ENCODE peak calls at places on chromosomes 16 and 17, in seven cellular contexts. F, Q, O, Z, L, T and P are unnamed samples. For H3K4me1, the result is how much of the 10 kb centered on the place peaks cover.

GRCh38 chr17:29292992-29293889 is 707 bp downstream of the NUFIP2 start:
- DNase-seq in L (peak), T (peak), Z (peak), F (peak), Q (peak), O (peak), P (peak)

GRCh38 chr16:12390644-12391043 is 413.0 kb downstream of the CPPED1 start:
- DNase-seq in Z (no peak), O (no peak), L (no peak), T (peak), Q (no peak), F (no peak), P (no peak)

GRCh38 chr17:44792276-44792675 is 33.5 kb downstream of the ADAM11 start:
- DNase-seq in Q (no peak), F (no peak), O (no peak), T (peak), L (no peak), Z (no peak), P (no peak)

GRCh38 chr17:32007463-32008298 is 498 bp downstream of the LRRC37B start:
- DNase-seq in Z (peak), L (no peak), F (peak), O (peak), T (peak), Q (peak), P (peak)

GRCh38 chr16:89574681-89575246 is 794 bp upstream of the CPNE7 start:
- DNase-seq in L (peak), F (no peak), Q (no peak), O (peak), Z (peak), T (peak), P (no peak)

GRCh38 chr17:5513610-5514009 is 27.2 kb downstream of the MIS12 start:
- DNase-seq in Z (peak), T (no peak), L (no peak), Q (no peak), O (peak), F (no peak), P (peak)

GRCh38 chr16:4115209-4115940 is 867 bp downstream of the ADCY9 start:
- DNase-seq in L (peak), T (peak), F (peak), Q (peak), O (peak), Z (peak), P (no peak)

GRCh38 chr17:49076575-49077384 is 55.8 kb upstream of the B4GALNT2 start:
- DNase-seq in F (no peak), T (peak), O (no peak), L (no peak), Q (no peak), Z (no peak), P (no peak)

GRCh38 chr17:78925234-78925633 is at the start of gene TIMP2:
- DNase-seq in F (peak), T (peak), Z (peak), O (peak), L (peak), Q (peak), P (peak)

GRCh38 chr17:65629234-65629690 is 67.8 kb upstream of the AXIN2 start:
- DNase-seq in Z (no peak), Q (no peak), F (no peak), T (peak), L (no peak), O (no peak), P (no peak)

GRCh38 chr17:6070895-6071511 is 824 bp downstream of the WSCD1 start:
- DNase-seq in Z (peak), T (no peak), L (no peak), O (no peak), Q (no peak), F (peak), P (no peak)

GRCh38 chr17:29576214-29577008 is 7.9 kb downstream of the TP53I13 start:
- DNase-seq in T (no peak), L (no peak), Q (no peak), Z (no peak), O (no peak), F (no peak), P (no peak)

GRCh38 chr17:71845354-71845753 is 275.5 kb upstream of the SOX9 start:
- DNase-seq in L (no peak), Q (no peak), F (no peak), Z (no peak), O (no peak), T (no peak), P (no peak)

GRCh38 chr17:57902800-57903759 is 52.1 kb downstream of the CUEDC1 start:
- DNase-seq in O (no peak), Z (no peak), L (peak), Q (peak), F (peak), T (peak), P (no peak)

GRCh38 chr16:51201604-51202003 is 50.5 kb upstream of the SALL1 start:
- DNase-seq in Q (no peak), F (no peak), Z (peak), O (no peak), T (no peak), L (no peak), P (no peak)

GRCh38 chr17:80187493-80187892 is 17.7 kb downstream of the CARD14 start:
- DNase-seq in Q (no peak), T (no peak), L (peak), Z (no peak), F (no peak), O (no peak), P (no peak)

GRCh38 chr16:87086575-87086974 is 230.6 kb downstream of the C16orf95 start:
- DNase-seq in O (no peak), L (no peak), Q (no peak), T (peak), Z (no peak), F (no peak), P (no peak)

GRCh38 chr17:71110326-71110725 is 941.0 kb downstream of the KCNJ2 start:
- DNase-seq in L (no peak), Z (no peak), Q (no peak), O (no peak), F (no peak), T (no peak), P (no peak)

GRCh38 chr17:64461788-64462187 is 12.9 kb downstream of the MILR1 start:
- DNase-seq in O (no peak), Z (no peak), F (no peak), L (no peak), Q (no peak), T (no peak), P (no peak)

GRCh38 chr16:65910291-65910690 is 456.2 kb upstream of the CDH5 start:
- DNase-seq in Q (no peak), T (no peak), Z (no peak), F (no peak), O (no peak), L (no peak), P (no peak)

GRCh38 chr16:2899564-2900072 is 12.1 kb upstream of the FLYWCH1 start:
- DNase-seq in O (no peak), Q (no peak), L (no peak), T (no peak), F (no peak), Z (no peak), P (no peak)

DNA sequence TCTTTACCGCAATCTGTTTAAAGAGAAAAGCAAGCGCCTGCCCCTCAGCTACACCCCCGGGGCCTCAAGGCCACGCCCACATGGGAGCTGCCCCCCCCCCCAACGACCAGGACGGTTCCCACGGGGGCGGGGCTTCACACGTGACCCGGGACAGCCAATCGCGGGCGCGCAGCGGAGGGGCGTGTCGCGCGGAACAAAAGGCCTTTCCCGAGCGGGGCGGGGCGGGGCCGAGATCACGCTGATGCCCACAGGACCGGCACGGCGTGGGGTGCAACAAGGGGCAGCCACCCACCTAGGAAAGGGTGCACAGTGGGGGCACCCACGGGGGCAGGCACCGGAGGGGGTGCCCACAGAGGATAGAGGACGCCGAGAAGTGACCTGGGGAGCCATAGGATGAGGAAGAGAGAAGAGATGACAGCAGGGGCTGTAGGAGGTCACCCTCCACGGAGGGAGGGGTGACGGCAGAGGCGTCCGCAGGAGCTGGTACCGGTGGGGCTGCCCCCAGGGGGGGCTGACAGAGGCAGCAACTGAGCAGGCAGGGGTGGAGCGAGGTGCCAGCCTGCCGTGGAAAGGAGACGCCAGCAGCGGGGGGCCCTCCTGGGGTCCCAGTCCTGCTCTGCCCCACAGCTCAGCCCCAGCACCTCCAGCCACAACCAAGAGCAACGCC is 6.2 kb downstream of the UNKL start:
- DNase-seq in Q (peak), Z (peak), T (peak), F (peak), L (peak), O (peak), P (peak)
- H3K27ac ChIP-seq in Q (peak), Z (no peak), T (peak), F (no peak), L (no peak), O (peak), P (peak)

DNA sequence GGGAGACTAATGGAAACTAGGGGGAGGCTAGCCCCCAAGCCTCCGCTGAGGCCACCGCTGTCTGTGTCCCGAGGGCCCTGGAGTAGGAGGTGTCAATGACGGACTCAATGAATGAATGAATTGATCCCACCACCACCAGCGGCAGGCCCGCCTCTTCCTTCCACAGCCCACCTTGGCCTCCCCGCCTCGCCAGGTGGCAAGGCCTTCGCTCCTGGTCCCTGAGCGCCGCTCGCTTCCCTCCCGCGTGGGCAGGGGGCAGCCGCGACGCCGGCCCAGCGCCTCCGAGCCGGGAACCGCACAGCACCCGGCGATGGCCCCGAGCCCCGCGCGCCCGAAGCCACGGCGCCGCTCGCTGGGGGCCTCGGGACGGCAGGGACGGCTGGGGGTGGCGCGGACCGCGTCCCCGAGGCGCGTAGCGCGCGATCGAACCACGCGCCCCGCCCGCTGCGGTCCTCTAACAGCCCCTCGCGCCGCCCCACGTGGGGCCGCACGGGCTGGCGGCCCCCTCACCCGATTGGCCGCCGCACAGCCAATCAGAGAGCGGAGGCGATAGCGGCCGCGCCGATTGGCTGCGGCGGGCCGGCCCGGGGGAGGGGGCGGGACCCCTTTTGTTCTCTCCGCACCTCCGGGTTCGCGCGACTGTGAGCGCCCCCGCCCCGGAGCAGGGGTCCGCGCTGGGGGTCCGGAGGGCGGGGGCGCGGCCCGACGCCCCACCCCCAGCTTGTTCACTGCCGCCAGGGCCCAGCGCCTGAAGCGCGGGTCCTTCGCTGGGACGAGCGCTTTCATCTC is 31.4 kb downstream of the ACTG1 start:
- DNase-seq in Q (peak), F (peak), O (peak), T (peak), Z (peak), L (peak), P (peak)
- H3K4me1 ChIP-seq in Q (under half), F (under half), O (under half), T (under half), Z (under half), L (under half), P (half or more)

GRCh38 chr16:84595052-84595481 is 22.8 kb downstream of the COTL1 start:
- DNase-seq in L (no peak), T (no peak), Z (no peak), Q (no peak), F (no peak), O (no peak), P (no peak)
- H3K27ac ChIP-seq in L (no peak), T (no peak), Z (peak), Q (no peak), F (no peak), O (peak), P (no peak)

GRCh38 chr17:60173304-60173807 is 23.6 kb downstream of the CA4 start:
- DNase-seq in Q (no peak), L (no peak), T (peak), Z (no peak), O (no peak), F (no peak), P (no peak)

GRCh38 chr17:60171753-60172079 is 21.9 kb downstream of the CA4 start:
- DNase-seq in Q (no peak), F (no peak), L (no peak), Z (no peak), O (no peak), T (no peak), P (no peak)

GRCh38 chr17:60168654-60169053 is 18.9 kb downstream of the CA4 start:
- DNase-seq in T (no peak), Z (no peak), F (no peak), Q (no peak), O (no peak), L (no peak), P (no peak)

GRCh38 chr17:60169921-60170817 is 20.4 kb downstream of the CA4 start:
- DNase-seq in Q (no peak), F (no peak), L (peak), Z (no peak), O (peak), T (peak), P (peak)

DNA sequence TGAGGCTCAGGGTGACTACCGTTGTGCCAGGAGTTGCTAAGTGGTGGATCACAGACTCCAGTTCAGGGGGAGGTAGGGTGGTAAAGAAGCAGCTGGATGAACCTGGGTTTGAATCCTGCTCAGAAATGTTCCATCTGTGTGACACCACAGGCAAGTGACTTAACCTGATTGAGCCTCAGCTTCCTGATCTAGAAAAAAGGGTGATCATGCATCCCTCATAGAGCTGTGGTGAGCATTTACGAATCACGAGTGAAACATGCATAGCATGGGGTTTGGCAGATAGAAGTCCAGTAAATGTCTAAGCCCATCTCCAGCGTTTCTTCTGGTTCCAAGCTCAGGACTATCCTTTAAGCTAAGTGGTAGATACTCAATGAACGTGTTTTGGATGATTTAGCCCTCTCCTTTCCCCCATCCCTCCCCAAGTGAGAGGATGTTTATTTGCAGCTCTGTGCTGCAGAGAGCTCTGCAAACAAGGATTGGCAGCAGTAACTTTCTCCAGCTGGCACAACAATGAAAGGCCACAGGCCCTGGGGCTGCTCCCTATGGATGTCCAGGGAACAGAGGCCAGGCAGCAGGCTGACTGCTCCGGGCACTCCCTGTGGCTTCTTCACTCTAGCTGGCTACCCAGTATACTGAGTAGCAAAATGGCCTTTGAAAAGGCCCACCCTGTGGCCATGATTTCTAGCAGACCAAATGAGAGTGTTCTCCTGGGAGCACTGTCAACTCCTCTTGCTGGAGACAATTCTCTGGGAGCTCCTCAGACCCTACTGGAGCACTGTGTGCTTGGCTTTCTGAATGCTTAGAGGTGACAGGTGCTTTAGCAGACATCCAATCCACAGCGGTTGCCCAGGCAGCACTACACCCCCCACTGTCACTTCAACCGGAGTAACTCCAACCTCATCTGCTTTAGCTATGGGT is 21.3 kb downstream of the CA4 start:
- DNase-seq in T (peak), O (no peak), Q (no peak), F (no peak), L (no peak), Z (no peak), P (no peak)
- H3K4me1 ChIP-seq in T (under half), O (under half), Q (under half), F (under half), L (under half), Z (under half), P (under half)

DNA sequence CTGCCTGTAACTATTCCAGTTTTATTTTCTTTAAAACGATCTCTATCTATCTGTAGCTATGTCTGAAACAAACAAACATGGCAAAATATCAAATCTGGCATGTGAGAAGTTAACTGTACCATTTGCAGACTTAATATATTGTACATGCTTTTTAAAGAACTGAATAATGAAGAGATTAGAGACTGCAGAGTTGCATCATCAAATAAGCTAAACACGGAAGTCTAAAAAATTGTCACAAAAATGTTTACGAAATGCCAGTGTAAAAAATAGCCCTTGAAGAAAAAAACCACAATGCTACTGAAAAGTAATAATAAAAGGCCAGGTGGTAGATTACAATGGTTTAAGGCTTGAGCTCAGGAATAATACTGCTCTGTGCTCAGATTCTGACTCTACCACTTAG is 43.1 kb downstream of the HS3ST3A1 start:
- DNase-seq in Z (no peak), O (no peak), T (no peak), L (no peak), F (no peak), Q (no peak), P (no peak)
- H3K27ac ChIP-seq in Z (no peak), O (no peak), T (peak), L (no peak), F (no peak), Q (no peak), P (no peak)

GRCh38 chr17:75693500-75694481 is 26.7 kb downstream of the SAP30BP start:
- DNase-seq in Q (peak), Z (peak), O (no peak), F (peak), L (peak), T (peak), P (no peak)
- H3K4me1 ChIP-seq in Q (under half), Z (under half), O (under half), F (under half), L (half or more), T (under half), P (under half)

GRCh38 chr16:11204513-11205047 is 51.4 kb downstream of the SOCS1 start:
- DNase-seq in F (no peak), Q (no peak), L (no peak), T (no peak), O (no peak), Z (no peak), P (no peak)

GRCh38 chr16:11205065-11205699 is 50.8 kb downstream of the SOCS1 start:
- DNase-seq in O (no peak), T (no peak), Q (no peak), Z (no peak), F (no peak), L (no peak), P (no peak)

GRCh38 chr16:11203111-11203623 is 52.8 kb downstream of the SOCS1 start:
- DNase-seq in Q (no peak), L (no peak), T (no peak), F (no peak), O (no peak), Z (no peak), P (no peak)

GRCh38 chr16:11207646-11208045 is 48.4 kb downstream of the SOCS1 start:
- DNase-seq in F (no peak), Q (no peak), Z (no peak), O (no peak), T (no peak), L (no peak), P (no peak)

GRCh38 chr16:11205754-11206459 is 50.1 kb downstream of the SOCS1 start:
- DNase-seq in F (no peak), O (no peak), T (peak), Z (peak), L (no peak), Q (no peak), P (no peak)
- H3K27ac ChIP-seq in F (no peak), O (no peak), T (no peak), Z (no peak), L (no peak), Q (no peak), P (peak)

DNA sequence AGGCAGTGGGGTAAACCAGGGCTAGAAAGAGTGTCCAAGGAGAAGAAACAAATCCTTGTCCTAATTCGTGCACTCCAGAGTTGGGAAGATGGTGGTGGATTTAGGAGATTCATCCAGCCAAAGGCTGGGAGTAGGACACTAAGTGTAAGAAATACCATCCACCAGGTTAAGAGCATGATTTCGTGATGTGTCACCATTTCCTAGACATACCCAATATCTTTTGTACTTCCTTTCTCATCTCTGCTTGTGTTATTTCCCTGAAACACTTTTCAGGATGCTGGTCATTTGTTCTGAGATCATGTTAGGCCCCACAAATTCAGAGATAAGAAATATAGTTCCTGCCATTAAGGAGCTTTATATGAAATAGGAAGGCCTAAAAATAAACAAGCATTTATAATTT is 106.3 kb upstream of the HLF start:
- DNase-seq in Q (no peak), O (no peak), Z (no peak), F (no peak), L (no peak), T (no peak), P (no peak)
- H3K4me1 ChIP-seq in Q (under half), O (under half), Z (under half), F (under half), L (under half), T (under half), P (under half)

GRCh38 chr17:47277921-47278320 is 24.3 kb downstream of the ITGB3 start:
- DNase-seq in F (no peak), O (no peak), L (no peak), Q (no peak), Z (no peak), T (peak), P (no peak)
- H3K27ac ChIP-seq in F (peak), O (no peak), L (no peak), Q (peak), Z (no peak), T (peak), P (no peak)